ENCODE peak calls at places on chromosome 7, in seven cellular contexts. Q, Y, M, A, F, R and V are unnamed samples.

GRCh38 chr7:5557920-5558401 is 134.3 kb upstream of the TNRC18 start:
- DNase-seq in Q (no peak), Y (peak), M (peak), A (peak), F (peak), R (no peak), V (no peak)

GRCh38 chr7:2043316-2044039 is 189.3 kb downstream of the MAD1L1 start:
- DNase-seq in Q (no peak), Y (no peak), M (no peak), A (no peak), F (no peak), R (no peak), V (peak)

GRCh38 chr7:129453510-129454248 is 19.4 kb downstream of the STRIP2 start:
- DNase-seq in Q (no peak), Y (no peak), M (no peak), A (peak), F (no peak), R (no peak), V (no peak)

GRCh38 chr7:132915652-132916051 is 166.2 kb downstream of the CHCHD3 start:
- DNase-seq in Q (no peak), Y (no peak), M (no peak), A (no peak), F (no peak), R (no peak), V (no peak)

GRCh38 chr7:1244701-1245526 is 12.2 kb downstream of the UNCX start:
- DNase-seq in Q (no peak), Y (no peak), M (no peak), A (no peak), F (no peak), R (no peak), V (peak)

GRCh38 chr7:20064181-20064970 is 152.8 kb downstream of the MACC1 start:
- DNase-seq in Q (no peak), Y (peak), M (no peak), A (no peak), F (peak), R (peak), V (no peak)

GRCh38 chr7:2645274-2645868 is 13.6 kb downstream of the TTYH3 start:
- DNase-seq in Q (no peak), Y (no peak), M (no peak), A (no peak), F (no peak), R (no peak), V (no peak)

GRCh38 chr7:1639071-1639470 is 31.0 kb upstream of the ELFN1 start:
- DNase-seq in Q (no peak), Y (no peak), M (no peak), A (no peak), F (no peak), R (no peak), V (peak)

GRCh38 chr7:3501671-3502070 is 200.6 kb downstream of the SDK1 start:
- DNase-seq in Q (no peak), Y (no peak), M (no peak), A (no peak), F (no peak), R (no peak), V (no peak)

GRCh38 chr7:135385209-135385608 is 124.7 kb downstream of the CNOT4 start:
- DNase-seq in Q (no peak), Y (peak), M (peak), A (no peak), F (peak), R (peak), V (no peak)

GRCh38 chr7:128427289-128427891 is 17.6 kb upstream of the IMPDH1 start:
- DNase-seq in Q (no peak), Y (peak), M (no peak), A (peak), F (peak), R (peak), V (no peak)

GRCh38 chr7:139560678-139561077 is 37.2 kb downstream of the CLEC2L start:
- DNase-seq in Q (no peak), Y (no peak), M (no peak), A (no peak), F (no peak), R (no peak), V (no peak)

GRCh38 chr7:34322841-34323240 is 335.2 kb upstream of the NPSR1 start:
- DNase-seq in Q (no peak), Y (no peak), M (no peak), A (no peak), F (no peak), R (no peak), V (no peak)

DNA sequence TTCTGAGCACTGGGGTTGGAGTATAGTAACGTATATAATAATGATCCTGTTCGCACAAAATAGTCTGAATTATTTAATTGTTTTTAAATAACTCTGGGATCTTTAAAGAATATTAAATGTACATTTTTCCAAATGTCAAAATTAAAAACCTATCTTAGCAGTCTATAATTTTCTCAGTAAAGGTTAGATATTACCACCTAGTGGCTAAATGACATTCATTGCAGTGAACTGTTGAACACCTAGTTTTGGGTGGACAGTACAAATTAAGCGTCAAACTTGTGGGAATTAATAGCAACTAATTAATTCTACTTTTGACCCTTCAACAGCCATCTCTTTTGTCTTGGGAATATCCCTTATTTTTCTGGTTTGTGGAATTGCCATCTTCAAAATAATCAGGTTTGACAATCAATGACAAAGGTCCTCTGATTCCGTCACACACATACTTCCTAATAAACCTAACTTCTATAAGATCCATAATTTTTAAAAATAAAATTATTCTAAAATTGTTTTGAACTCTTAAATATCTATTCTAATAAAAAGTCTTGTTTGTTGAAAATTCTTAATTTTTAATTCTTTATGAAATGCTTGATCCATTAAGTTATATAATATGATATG is 165.7 kb downstream of the SEMA3D start:
- DNase-seq in Q (no peak), Y (no peak), M (no peak), A (peak), F (peak), R (no peak), V (no peak)
- TF ChIP-seq CTCF in Q (peak), Y (peak), M (no peak), A (peak), F (peak), R (peak), V (peak)

GRCh38 chr7:37342665-37343471 is 105.8 kb downstream of the ELMO1 start:
- DNase-seq in Q (no peak), Y (no peak), M (no peak), A (no peak), F (no peak), R (no peak), V (no peak)
- TF ChIP-seq CTCF in Q (no peak), Y (no peak), M (no peak), A (no peak), F (no peak), R (no peak), V (no peak)

GRCh38 chr7:51878869-51879268 is 562.3 kb upstream of the COBL start:
- DNase-seq in Q (no peak), Y (no peak), M (no peak), A (no peak), F (no peak), R (no peak), V (no peak)
- TF ChIP-seq CTCF in Q (no peak), Y (no peak), M (no peak), A (no peak), F (no peak), R (no peak), V (no peak)

GRCh38 chr7:151447901-151448260 is 7.9 kb upstream of the CRYGN start:
- DNase-seq in Q (no peak), Y (no peak), M (no peak), A (no peak), F (no peak), R (no peak), V (no peak)

GRCh38 chr7:151449990-151450389 is 10.0 kb upstream of the CRYGN start:
- DNase-seq in Q (no peak), Y (no peak), M (no peak), A (no peak), F (no peak), R (no peak), V (no peak)

GRCh38 chr7:151447312-151447711 is 7.4 kb upstream of the CRYGN start:
- DNase-seq in Q (no peak), Y (no peak), M (no peak), A (no peak), F (no peak), R (no peak), V (no peak)

GRCh38 chr7:151446412-151446811 is 6.5 kb upstream of the CRYGN start:
- DNase-seq in Q (no peak), Y (no peak), M (peak), A (no peak), F (no peak), R (no peak), V (no peak)

DNA sequence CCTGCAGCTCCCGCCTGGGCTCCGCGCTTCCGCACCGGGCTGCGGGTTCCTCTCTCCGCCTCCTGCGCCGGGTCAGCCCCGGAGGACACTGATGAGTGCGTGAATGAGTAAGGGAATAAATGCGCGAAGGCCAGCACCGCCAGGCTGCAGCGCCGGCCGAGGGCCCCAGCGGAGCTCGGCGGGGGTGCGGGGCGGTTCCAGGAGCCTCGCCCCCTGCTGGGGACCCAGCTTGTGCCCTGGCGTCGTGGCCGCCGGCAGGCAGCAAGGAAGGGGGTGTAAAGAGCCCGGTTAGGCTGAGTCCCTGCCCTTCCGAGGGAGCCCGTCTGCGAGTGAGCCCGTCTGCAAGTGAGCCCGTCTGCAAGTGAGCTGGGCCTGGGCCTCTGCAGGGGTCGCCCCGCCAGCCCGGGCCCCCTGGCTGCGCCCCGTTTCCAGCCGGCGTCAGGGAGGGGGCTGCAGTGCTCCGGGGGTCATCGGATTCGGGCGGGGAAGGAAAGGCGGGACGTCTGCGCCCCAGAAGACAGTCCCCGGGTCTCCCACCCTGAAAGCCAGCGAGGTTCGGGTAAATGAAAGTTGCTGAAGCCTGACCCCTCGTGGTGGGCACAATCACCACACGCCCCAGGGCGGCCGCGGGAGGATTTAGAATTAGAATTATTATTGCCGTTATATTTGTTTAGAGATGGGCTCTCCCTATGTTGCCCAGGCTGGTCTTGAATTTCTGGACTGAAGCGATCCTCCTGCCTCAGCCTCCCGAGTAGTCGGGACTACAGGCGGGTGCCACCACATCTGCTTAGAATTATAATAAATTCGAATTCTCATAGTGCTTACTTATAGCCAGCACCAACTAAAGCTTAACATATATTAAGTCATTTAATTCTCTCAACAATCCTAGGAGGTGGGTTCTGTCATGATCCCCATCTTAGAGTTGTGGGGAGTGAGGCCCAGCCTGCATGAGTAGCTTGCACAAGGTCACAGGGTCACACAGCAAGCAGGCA is 8.6 kb upstream of the CRYGN start:
- DNase-seq in Q (peak), Y (peak), M (peak), A (peak), F (peak), R (no peak), V (no peak)
- TF ChIP-seq CTCF in Q (peak), Y (peak), M (peak), A (peak), F (peak), R (peak), V (peak)

GRCh38 chr7:99386584-99387238 is 12.2 kb downstream of the ARPC1B start:
- DNase-seq in Q (no peak), Y (peak), M (no peak), A (no peak), F (peak), R (no peak), V (no peak)
- TF ChIP-seq CTCF in Q (no peak), Y (peak), M (no peak), A (peak), F (peak), R (peak), V (peak)

DNA sequence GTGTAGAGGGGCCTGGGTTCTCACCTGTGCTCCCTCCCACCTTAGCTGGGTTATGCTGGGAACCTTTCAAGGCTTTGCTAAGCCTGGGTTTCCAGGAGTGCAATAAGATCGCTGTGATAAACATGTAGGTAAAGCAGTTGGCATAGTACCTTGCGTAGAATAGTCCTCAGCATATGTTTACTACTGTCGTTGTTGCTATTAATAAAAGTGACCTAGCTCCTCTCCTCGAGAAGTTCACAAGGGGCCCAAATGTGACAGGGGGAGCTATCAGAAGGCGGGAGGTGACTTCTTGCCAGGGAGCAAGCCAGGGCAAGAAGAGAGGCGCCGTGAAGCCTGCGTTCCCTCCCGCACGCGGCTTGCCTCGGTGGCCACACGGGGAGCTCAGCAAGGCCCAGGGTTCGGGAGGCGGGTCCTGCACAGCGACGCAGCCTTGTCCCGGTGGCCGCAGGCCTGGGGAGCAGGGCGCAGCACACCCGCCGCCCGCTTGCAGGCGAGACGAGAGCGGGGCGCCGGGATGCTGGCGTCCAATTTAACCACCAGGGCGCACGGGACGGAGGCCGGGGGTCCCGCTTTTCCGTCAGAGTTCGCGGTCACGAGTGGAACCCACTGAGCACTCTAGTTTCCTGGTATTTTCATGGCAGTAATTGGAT is 106.2 kb downstream of the SNX10 start:
- DNase-seq in Q (peak), Y (peak), M (peak), A (peak), F (no peak), R (no peak), V (no peak)
- TF ChIP-seq CTCF in Q (peak), Y (no peak), M (no peak), A (peak), F (no peak), R (no peak), V (no peak)

GRCh38 chr7:150997817-150998216 is 7.0 kb downstream of the NOS3 start:
- DNase-seq in Q (no peak), Y (no peak), M (no peak), A (no peak), F (no peak), R (no peak), V (no peak)

GRCh38 chr7:150998341-150998740 is 7.5 kb downstream of the NOS3 start:
- DNase-seq in Q (no peak), Y (no peak), M (no peak), A (no peak), F (no peak), R (no peak), V (no peak)

GRCh38 chr7:150997075-150997511 is 6.3 kb downstream of the NOS3 start:
- DNase-seq in Q (no peak), Y (no peak), M (no peak), A (no peak), F (no peak), R (no peak), V (no peak)

GRCh38 chr7:150994838-150995510 is 4.2 kb downstream of the NOS3 start:
- DNase-seq in Q (no peak), Y (no peak), M (no peak), A (no peak), F (no peak), R (no peak), V (no peak)

GRCh38 chr7:150996289-150997074 is 5.7 kb downstream of the NOS3 start:
- DNase-seq in Q (no peak), Y (no peak), M (no peak), A (no peak), F (no peak), R (no peak), V (no peak)
- TF ChIP-seq CTCF in Q (no peak), Y (no peak), M (no peak), A (no peak), F (no peak), R (no peak), V (no peak)

DNA sequence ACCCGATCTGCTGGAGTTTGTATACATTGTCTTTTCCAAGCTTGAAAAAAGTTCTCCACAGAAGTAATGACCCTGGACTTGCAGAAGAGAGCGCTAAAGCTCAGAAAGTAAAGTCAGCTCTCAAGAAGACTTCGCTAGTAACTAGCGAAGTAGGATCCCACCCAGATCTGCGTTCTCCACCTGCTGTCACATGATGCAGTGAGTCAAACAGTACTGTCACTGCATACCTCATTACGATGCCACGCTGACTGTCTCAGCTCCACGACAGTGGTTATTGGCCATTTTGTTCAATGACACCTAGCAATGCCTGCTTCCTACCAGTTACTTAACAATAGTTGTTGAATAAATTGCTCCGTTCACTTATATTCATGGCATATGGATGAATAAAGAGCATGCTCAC is 29.7 kb upstream of the SEC61G start:
- DNase-seq in Q (no peak), Y (peak), M (peak), A (peak), F (peak), R (peak), V (no peak)
- TF ChIP-seq CTCF in Q (peak), Y (peak), M (peak), A (peak), F (peak), R (peak), V (peak)

DNA sequence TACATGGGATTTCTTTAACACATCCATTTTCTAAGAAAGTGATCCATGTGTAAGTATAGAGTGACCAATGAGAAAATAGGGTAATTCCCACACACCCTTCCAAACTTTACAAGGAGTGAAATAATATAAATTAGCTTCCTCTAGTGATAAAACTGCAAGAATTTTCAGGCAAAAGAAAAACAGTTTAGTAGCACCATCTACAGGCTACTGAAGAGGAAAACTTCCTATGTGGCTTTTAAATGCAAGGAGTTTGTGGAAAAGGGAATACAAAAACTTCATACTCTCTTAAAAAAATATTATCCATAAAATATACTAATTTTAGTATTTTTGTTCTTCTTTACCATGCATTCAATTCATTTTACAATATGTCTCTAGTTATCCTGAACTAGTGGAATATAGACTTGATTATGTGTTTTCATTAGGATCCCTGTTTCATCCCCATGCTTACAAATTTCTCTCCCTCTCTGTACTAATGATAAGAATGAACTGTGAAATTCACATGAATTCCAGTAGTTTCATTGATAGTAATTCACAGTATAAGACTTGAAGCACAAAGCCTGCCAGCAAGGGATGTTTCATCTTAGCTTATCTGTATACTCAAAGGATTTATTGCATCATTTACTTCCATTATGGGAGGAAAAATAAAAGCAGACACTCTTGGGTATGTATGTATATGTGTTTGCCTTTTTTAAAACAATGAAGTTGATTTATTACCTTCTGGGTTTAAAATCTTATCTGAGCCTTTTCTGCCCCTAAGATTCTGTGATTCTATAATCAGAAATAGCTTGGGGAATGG is 442.9 kb downstream of the AUTS2 start:
- DNase-seq in Q (no peak), Y (peak), M (no peak), A (peak), F (no peak), R (no peak), V (no peak)
- TF ChIP-seq CTCF in Q (peak), Y (peak), M (peak), A (peak), F (no peak), R (peak), V (peak)

DNA sequence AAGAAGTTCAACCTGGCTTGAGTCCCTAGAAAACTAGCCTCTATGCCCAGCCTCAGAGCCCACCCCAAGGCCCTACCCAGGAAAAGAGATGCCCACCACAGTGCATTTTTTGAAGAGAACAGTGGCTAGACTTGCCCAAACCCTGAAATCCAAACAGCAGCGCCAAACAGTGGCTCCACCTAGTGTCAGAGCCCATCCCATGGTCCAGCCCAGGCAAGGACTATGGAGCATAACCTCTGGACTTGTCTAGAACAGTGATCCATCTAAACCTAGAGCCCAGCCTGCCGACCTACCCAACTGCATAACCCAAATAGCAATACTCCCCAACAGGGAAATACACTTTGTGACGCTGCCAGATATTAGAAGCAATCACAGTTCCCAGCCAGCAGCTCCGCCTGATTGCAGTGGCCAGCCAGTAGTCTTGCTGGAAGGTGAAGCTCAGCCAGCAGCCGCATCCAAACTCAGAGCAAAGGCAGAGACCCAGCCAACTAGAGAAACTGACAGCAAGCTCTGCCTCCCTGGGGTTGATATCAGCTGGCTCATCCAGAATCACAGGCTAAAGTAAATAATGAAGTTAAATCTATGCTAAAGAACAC is 44.5 kb downstream of the HBP1 start:
- DNase-seq in Q (no peak), Y (no peak), M (no peak), A (no peak), F (no peak), R (no peak), V (no peak)
- TF ChIP-seq CTCF in Q (no peak), Y (no peak), M (no peak), A (no peak), F (no peak), R (no peak), V (no peak)